ENCODE peak calls at places on chromosomes 6 and 20, in six cellular contexts. One of them, this sample, is unnamed.

GRCh38 chr20:48354320-48355263 is 473.2 kb downstream of the PREX1 start:
- DNase-seq in HEK293T: no peak
- DNase-seq in left ventricle myocardium inferior: no peak
- DNase-seq in activated CD4-positive, CD25-positive, alpha-beta regulatory T cell: no peak
- DNase-seq in osteocyte: no peak
- DNase-seq in upper lobe of left lung: no peak
- DNase-seq in this sample: no peak

GRCh38 chr6:57021086-57021720 is 25.3 kb upstream of the KIAA1586 start:
- DNase-seq in left ventricle myocardium inferior: no peak
- DNase-seq in upper lobe of left lung: no peak
- DNase-seq in HEK293T: peak
- DNase-seq in osteocyte: no peak
- DNase-seq in activated CD4-positive, CD25-positive, alpha-beta regulatory T cell: no peak
- DNase-seq in this sample: peak

GRCh38 chr6:13810688-13811446 is 3.5 kb downstream of the MCUR1 start:
- DNase-seq in osteocyte: no peak
- DNase-seq in upper lobe of left lung: no peak
- DNase-seq in activated CD4-positive, CD25-positive, alpha-beta regulatory T cell: no peak
- DNase-seq in HEK293T: no peak
- DNase-seq in left ventricle myocardium inferior: no peak
- DNase-seq in this sample: no peak

GRCh38 chr6:155782320-155782730 is 326.7 kb upstream of the NOX3 start:
- DNase-seq in left ventricle myocardium inferior: no peak
- DNase-seq in activated CD4-positive, CD25-positive, alpha-beta regulatory T cell: no peak
- DNase-seq in osteocyte: no peak
- DNase-seq in upper lobe of left lung: no peak
- DNase-seq in HEK293T: peak
- DNase-seq in this sample: no peak

GRCh38 chr20:39534846-39535245 is 572.7 kb downstream of the DHX35 start:
- DNase-seq in upper lobe of left lung: no peak
- DNase-seq in HEK293T: no peak
- DNase-seq in left ventricle myocardium inferior: no peak
- DNase-seq in osteocyte: no peak
- DNase-seq in activated CD4-positive, CD25-positive, alpha-beta regulatory T cell: no peak
- DNase-seq in this sample: no peak

GRCh38 chr6:127118505-127119360 is at the start of gene RSPO3:
- DNase-seq in HEK293T: peak
- DNase-seq in upper lobe of left lung: peak
- DNase-seq in osteocyte: no peak
- DNase-seq in activated CD4-positive, CD25-positive, alpha-beta regulatory T cell: no peak
- DNase-seq in left ventricle myocardium inferior: no peak
- DNase-seq in this sample: peak

GRCh38 chr6:158174514-158174913 is 6.4 kb downstream of the GTF2H5 start:
- DNase-seq in HEK293T: no peak
- DNase-seq in activated CD4-positive, CD25-positive, alpha-beta regulatory T cell: no peak
- DNase-seq in osteocyte: no peak
- DNase-seq in upper lobe of left lung: no peak
- DNase-seq in left ventricle myocardium inferior: no peak
- DNase-seq in this sample: no peak

GRCh38 chr6:127458817-127459216 is 372 bp downstream of the KIAA0408 start:
- DNase-seq in left ventricle myocardium inferior: no peak
- DNase-seq in activated CD4-positive, CD25-positive, alpha-beta regulatory T cell: no peak
- DNase-seq in upper lobe of left lung: no peak
- DNase-seq in osteocyte: no peak
- DNase-seq in HEK293T: peak
- DNase-seq in this sample: no peak

GRCh38 chr6:170434821-170435155 is 118.3 kb downstream of the PSMB1 start:
- DNase-seq in left ventricle myocardium inferior: no peak
- DNase-seq in activated CD4-positive, CD25-positive, alpha-beta regulatory T cell: no peak
- DNase-seq in osteocyte: peak
- DNase-seq in upper lobe of left lung: no peak
- DNase-seq in HEK293T: no peak
- DNase-seq in this sample: no peak

GRCh38 chr6:158789115-158789917 is 29.9 kb downstream of the EZR start:
- DNase-seq in osteocyte: no peak
- DNase-seq in HEK293T: no peak
- DNase-seq in activated CD4-positive, CD25-positive, alpha-beta regulatory T cell: no peak
- DNase-seq in upper lobe of left lung: no peak
- DNase-seq in left ventricle myocardium inferior: no peak
- DNase-seq in this sample: no peak

GRCh38 chr6:11111769-11112437 is 378 bp upstream of the ERVFRD-1 start:
- DNase-seq in activated CD4-positive, CD25-positive, alpha-beta regulatory T cell: no peak
- DNase-seq in HEK293T: no peak
- DNase-seq in left ventricle myocardium inferior: no peak
- DNase-seq in upper lobe of left lung: no peak
- DNase-seq in osteocyte: peak
- DNase-seq in this sample: no peak

GRCh38 chr6:112571486-112571885 is 224.4 kb downstream of the RFPL4B start:
- DNase-seq in HEK293T: no peak
- DNase-seq in left ventricle myocardium inferior: peak
- DNase-seq in osteocyte: no peak
- DNase-seq in activated CD4-positive, CD25-positive, alpha-beta regulatory T cell: no peak
- DNase-seq in upper lobe of left lung: no peak
- DNase-seq in this sample: no peak

GRCh38 chr20:17825949-17826843 is 126.4 kb downstream of the BANF2 start:
- DNase-seq in HEK293T: no peak
- DNase-seq in activated CD4-positive, CD25-positive, alpha-beta regulatory T cell: no peak
- DNase-seq in left ventricle myocardium inferior: no peak
- DNase-seq in osteocyte: no peak
- DNase-seq in upper lobe of left lung: no peak
- DNase-seq in this sample: no peak

GRCh38 chr20:7939663-7940062 is 595 bp downstream of the HAO1 start:
- DNase-seq in osteocyte: no peak
- DNase-seq in activated CD4-positive, CD25-positive, alpha-beta regulatory T cell: no peak
- DNase-seq in HEK293T: no peak
- DNase-seq in upper lobe of left lung: no peak
- DNase-seq in left ventricle myocardium inferior: no peak
- DNase-seq in this sample: no peak

GRCh38 chr6:119201486-119201885 is 123.0 kb upstream of the FAM184A start:
- DNase-seq in left ventricle myocardium inferior: no peak
- DNase-seq in HEK293T: no peak
- DNase-seq in upper lobe of left lung: no peak
- DNase-seq in activated CD4-positive, CD25-positive, alpha-beta regulatory T cell: no peak
- DNase-seq in osteocyte: no peak
- DNase-seq in this sample: peak

GRCh38 chr6:10511477-10511876 is 9.7 kb upstream of the GCNT2 start:
- DNase-seq in left ventricle myocardium inferior: no peak
- DNase-seq in osteocyte: no peak
- DNase-seq in activated CD4-positive, CD25-positive, alpha-beta regulatory T cell: no peak
- DNase-seq in upper lobe of left lung: no peak
- DNase-seq in HEK293T: no peak
- DNase-seq in this sample: no peak

This sample was measured in NCI-H345.